ENCODE peak calls at places on chromosomes 4 and X, in eight cellular contexts. M is GM23338, O is transverse colon, D is upper lobe of left lung, U is K562, K is HepG2, X is HCT116, Y is breast epithelium. V is an unnamed sample. For H3K4me1, the result is how much of the 10 kb centered on the place peaks cover.

GRCh38 chr4:52842788-52843187 is 19.3 kb upstream of the RASL11B start:
- DNase-seq in M (no peak), O (no peak), D (no peak), U (no peak), K (no peak), X (no peak), Y (no peak), V (no peak)

GRCh38 chrX:90617710-90618325 is 696.1 kb downstream of the TGIF2LX start:
- DNase-seq in M (no peak), O (no peak), D (no peak), U (no peak), K (no peak), X (no peak), Y (no peak), V (no peak)

GRCh38 chrX:10086683-10087082 is 70.1 kb upstream of the CLCN4 start:
- DNase-seq in M (no peak), O (no peak), D (no peak), U (no peak), K (no peak), X (no peak), Y (no peak), V (no peak)

GRCh38 chr4:175298119-175298518 is 380.0 kb downstream of the ADAM29 start:
- DNase-seq in M (no peak), O (no peak), D (no peak), U (no peak), K (no peak), X (no peak), Y (no peak), V (no peak)

GRCh38 chrX:101925733-101926132 is 6.1 kb downstream of the ZMAT1 start:
- DNase-seq in M (no peak), O (no peak), D (no peak), U (no peak), K (no peak), X (no peak), Y (no peak), V (no peak)

GRCh38 chr4:98993419-98994071 is 2.0 kb upstream of the METAP1 start:
- DNase-seq in M (no peak), O (no peak), D (no peak), U (no peak), K (no peak), X (no peak), Y (no peak), V (no peak)

GRCh38 chrX:111823068-111823467 is 52.9 kb upstream of the TRPC5OS start:
- DNase-seq in M (peak), O (no peak), D (no peak), U (peak), K (no peak), X (no peak), Y (no peak), V (peak)

GRCh38 chr4:98566491-98567008 is 91.9 kb downstream of the TSPAN5 start:
- DNase-seq in M (no peak), O (no peak), D (no peak), U (no peak), K (no peak), X (no peak), Y (no peak), V (no peak)

GRCh38 chr4:19026281-19026680 is 1004.7 kb upstream of the LCORL start:
- DNase-seq in M (no peak), O (no peak), D (peak), U (no peak), K (no peak), X (no peak), Y (no peak), V (no peak)

GRCh38 chrX:118117069-118117405 is 427 bp upstream of the KLHL13 start:
- DNase-seq in M (no peak), O (no peak), D (no peak), U (no peak), K (no peak), X (no peak), Y (no peak), V (no peak)

GRCh38 chr4:86357608-86358007 is 2.2 kb downstream of the MAPK10 start:
- DNase-seq in M (no peak), O (no peak), D (no peak), U (no peak), K (no peak), X (no peak), Y (no peak), V (no peak)

GRCh38 chr4:110854021-110854678 is 231.3 kb upstream of the PITX2 start:
- DNase-seq in M (no peak), O (peak), D (no peak), U (no peak), K (no peak), X (no peak), Y (no peak), V (peak)

GRCh38 chrX:120452131-120452530 is 17.0 kb downstream of the LAMP2 start:
- DNase-seq in M (peak), O (no peak), D (no peak), U (no peak), K (peak), X (no peak), Y (no peak), V (no peak)

GRCh38 chrX:135389243-135389642 is 32.5 kb upstream of the SMIM10L2A start:
- DNase-seq in M (no peak), O (no peak), D (no peak), U (no peak), K (no peak), X (no peak), Y (no peak), V (no peak)

GRCh38 chrX:132022863-132023116 is 312 bp upstream of the STK26 start:
- DNase-seq in M (no peak), O (no peak), D (no peak), U (no peak), K (no peak), X (no peak), Y (no peak), V (no peak)

GRCh38 chr4:19776929-19777328 is 474.8 kb upstream of the SLIT2 start:
- DNase-seq in M (no peak), O (no peak), D (no peak), U (no peak), K (no peak), X (no peak), Y (no peak), V (peak)

GRCh38 chrX:69551421-69552009 is 47.4 kb downstream of the NALF2 start:
- DNase-seq in M (no peak), O (no peak), D (no peak), U (no peak), K (peak), X (no peak), Y (no peak), V (no peak)

GRCh38 chrX:4825550-4825949 is 1112.1 kb upstream of the PRKX start:
- DNase-seq in M (no peak), O (no peak), D (no peak), U (no peak), K (no peak), X (no peak), Y (no peak), V (no peak)

GRCh38 chrX:121298499-121298898 is 251.1 kb downstream of the GLUD2 start:
- DNase-seq in M (no peak), O (no peak), D (no peak), U (no peak), K (no peak), X (no peak), Y (no peak), V (no peak)

GRCh38 chr4:163548481-163549243 is 54.2 kb downstream of the TMA16 start:
- DNase-seq in M (peak), O (no peak), D (no peak), U (peak), K (peak), X (no peak), Y (no peak), V (no peak)

GRCh38 chr4:123102897-123103489 is 180.6 kb upstream of the NUDT6 start:
- DNase-seq in M (peak), O (no peak), D (no peak), U (peak), K (peak), X (peak), Y (no peak), V (no peak)

GRCh38 chrX:103734125-103734760 is 23.5 kb downstream of the TMEM31 start:
- DNase-seq in M (no peak), O (no peak), D (no peak), U (no peak), K (no peak), X (no peak), Y (no peak), V (no peak)

GRCh38 chr4:16329132-16329796 is 103.0 kb upstream of the TAPT1 start:
- DNase-seq in M (no peak), O (no peak), D (no peak), U (no peak), K (no peak), X (no peak), Y (no peak), V (no peak)

GRCh38 chrX:102154900-102155805 is 624 bp downstream of the BEX5 start:
- DNase-seq in M (peak), O (peak), D (peak), U (no peak), K (no peak), X (no peak), Y (no peak), V (no peak)

GRCh38 chr4:165879581-165879980 is 6.5 kb downstream of the TLL1 start:
- DNase-seq in M (no peak), O (no peak), D (no peak), U (no peak), K (no peak), X (no peak), Y (no peak), V (no peak)

GRCh38 chrX:140525448-140525847 is 20.6 kb upstream of the SOX3 start:
- DNase-seq in M (peak), O (no peak), D (no peak), U (no peak), K (no peak), X (no peak), Y (no peak), V (no peak)

GRCh38 chr4:17707671-17708070 is 73.8 kb downstream of the FAM184B start:
- DNase-seq in M (no peak), O (no peak), D (no peak), U (no peak), K (no peak), X (no peak), Y (no peak), V (no peak)

GRCh38 chr4:65175585-65175984 is 494.7 kb downstream of the EPHA5 start:
- DNase-seq in M (no peak), O (no peak), D (no peak), U (no peak), K (no peak), X (no peak), Y (no peak), V (no peak)

GRCh38 chrX:43317378-43317777 is 338.7 kb upstream of the MAOA start:
- DNase-seq in M (no peak), O (no peak), D (no peak), U (no peak), K (no peak), X (no peak), Y (no peak), V (no peak)

GRCh38 chr4:73943555-73943954 is 38.3 kb downstream of the PF4 start:
- DNase-seq in M (peak), O (no peak), D (no peak), U (no peak), K (no peak), X (no peak), Y (no peak), V (no peak)

GRCh38 chrX:70133303-70134115 is at the start of gene IGBP1:
- DNase-seq in M (peak), O (peak), D (peak), U (peak), K (peak), X (peak), Y (peak), V (peak)

GRCh38 chr4:87030606-87031441 is 96.0 kb downstream of the AFF1 start:
- DNase-seq in M (peak), O (no peak), D (no peak), U (no peak), K (no peak), X (no peak), Y (no peak), V (no peak)

GRCh38 chrX:9482408-9482807 is 17.6 kb downstream of the TBL1X start:
- DNase-seq in M (no peak), O (no peak), D (no peak), U (no peak), K (no peak), X (no peak), Y (no peak), V (no peak)

GRCh38 chr4:120921456-120922389 is 803 bp downstream of the PRDM5 start:
- DNase-seq in M (peak), O (peak), D (peak), U (no peak), K (no peak), X (no peak), Y (peak), V (no peak)

GRCh38 chr4:176467011-176467410 is 147.2 kb downstream of the SPCS3 start:
- DNase-seq in M (no peak), O (no peak), D (no peak), U (no peak), K (no peak), X (no peak), Y (no peak), V (no peak)

GRCh38 chrX:139816204-139816603 is 108.2 kb upstream of the MCF2 start:
- DNase-seq in M (no peak), O (no peak), D (no peak), U (no peak), K (no peak), X (no peak), Y (no peak), V (no peak)

GRCh38 chrX:9874483-9874882 is 88.3 kb downstream of the SHROOM2 start:
- DNase-seq in M (no peak), O (no peak), D (no peak), U (no peak), K (no peak), X (no peak), Y (no peak), V (no peak)

GRCh38 chr4:183153190-183153916 is 54.3 kb downstream of the WWC2 start:
- DNase-seq in M (peak), O (no peak), D (no peak), U (no peak), K (no peak), X (no peak), Y (no peak), V (no peak)

GRCh38 chr4:176898791-176899190 is 106.1 kb upstream of the VEGFC start:
- DNase-seq in M (no peak), O (no peak), D (no peak), U (no peak), K (no peak), X (no peak), Y (no peak), V (no peak)

GRCh38 chr4:159697322-159698283 is 594.7 kb downstream of the RAPGEF2 start:
- DNase-seq in M (no peak), O (no peak), D (no peak), U (no peak), K (no peak), X (no peak), Y (no peak), V (no peak)

DNA sequence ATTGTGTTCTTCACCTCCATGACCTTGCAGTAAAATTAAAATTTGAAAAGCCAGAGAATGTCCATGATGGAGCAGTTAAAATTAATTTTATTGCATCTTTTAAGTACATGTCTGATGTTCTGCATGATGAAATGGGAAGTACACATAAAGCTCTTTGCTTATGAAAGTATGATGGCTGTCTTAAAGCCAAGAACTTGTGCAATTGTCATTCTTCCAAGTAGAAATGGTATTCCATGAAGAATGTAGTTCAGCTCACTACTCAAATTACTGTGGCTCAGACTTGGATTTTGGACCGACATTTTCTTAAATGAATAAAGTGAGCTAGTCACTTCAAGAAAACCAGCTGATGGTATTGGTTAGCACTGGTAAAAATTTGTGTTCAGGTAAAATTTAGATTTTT is 161.7 kb upstream of the CXCL13 start:
- DNase-seq in M (no peak), O (no peak), D (no peak), U (no peak), K (no peak), X (no peak), Y (no peak), V (no peak)
- TF ChIP-seq POLR2AphosphoS5 in M (no peak), O (no peak), D (no peak), U (no peak), K (no peak), X (no peak), Y (no peak), V (no peak)

DNA sequence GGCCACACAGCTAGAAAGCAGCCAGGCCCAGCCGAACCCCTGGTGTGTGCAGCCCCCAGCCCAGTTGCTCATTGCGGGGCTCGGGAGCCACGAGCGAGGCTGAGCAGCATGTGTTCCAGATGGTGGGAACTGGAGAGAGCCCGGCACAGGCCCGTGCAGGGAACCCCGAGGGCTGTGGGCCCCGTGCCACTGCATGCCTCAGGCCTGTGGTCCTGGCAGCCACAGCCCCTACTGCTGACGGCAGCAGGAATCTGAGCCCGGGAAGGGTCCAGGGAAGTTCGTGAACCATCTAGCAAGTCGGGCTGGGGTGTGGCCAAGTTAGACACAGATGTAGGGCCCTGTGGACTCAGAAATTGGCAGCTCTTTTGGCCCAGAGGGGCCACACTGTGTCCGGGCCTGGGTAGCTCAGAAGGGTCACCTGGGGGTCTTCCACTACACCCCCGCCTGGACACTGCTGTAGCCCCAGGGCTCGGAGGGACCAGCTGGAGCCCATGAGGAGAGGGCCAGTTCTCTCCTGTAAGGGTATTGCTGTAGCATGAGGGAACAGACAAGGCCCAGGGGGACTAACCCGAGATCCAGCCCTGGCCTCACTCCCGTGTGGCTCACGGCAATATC is 12.1 kb downstream of the HTRA3 start:
- DNase-seq in M (no peak), O (peak), D (no peak), U (no peak), K (no peak), X (no peak), Y (no peak), V (no peak)
- H3K4me1 ChIP-seq in M (under half), O (under half), D (under half), U (under half), K (under half), X (under half), Y (under half), V (under half)

GRCh38 chrX:13110427-13111324 is 66.3 kb upstream of the FAM9C start:
- DNase-seq in M (peak), O (peak), D (peak), U (no peak), K (no peak), X (peak), Y (no peak), V (no peak)
- TF ChIP-seq POLR2AphosphoS5 in M (no peak), O (no peak), D (no peak), U (no peak), K (no peak), X (no peak), Y (no peak), V (no peak)

GRCh38 chr4:101961144-101961543 is 170.6 kb downstream of the BANK1 start:
- DNase-seq in M (no peak), O (no peak), D (peak), U (no peak), K (no peak), X (peak), Y (no peak), V (no peak)

GRCh38 chr4:101960431-101960830 is 169.9 kb downstream of the BANK1 start:
- DNase-seq in M (no peak), O (no peak), D (no peak), U (no peak), K (no peak), X (no peak), Y (no peak), V (no peak)

GRCh38 chr4:101956068-101956805 is 165.7 kb downstream of the BANK1 start:
- DNase-seq in M (no peak), O (no peak), D (no peak), U (no peak), K (no peak), X (no peak), Y (no peak), V (no peak)

GRCh38 chr4:101954975-101955678 is 164.6 kb downstream of the BANK1 start:
- DNase-seq in M (no peak), O (no peak), D (no peak), U (no peak), K (no peak), X (no peak), Y (no peak), V (no peak)

DNA sequence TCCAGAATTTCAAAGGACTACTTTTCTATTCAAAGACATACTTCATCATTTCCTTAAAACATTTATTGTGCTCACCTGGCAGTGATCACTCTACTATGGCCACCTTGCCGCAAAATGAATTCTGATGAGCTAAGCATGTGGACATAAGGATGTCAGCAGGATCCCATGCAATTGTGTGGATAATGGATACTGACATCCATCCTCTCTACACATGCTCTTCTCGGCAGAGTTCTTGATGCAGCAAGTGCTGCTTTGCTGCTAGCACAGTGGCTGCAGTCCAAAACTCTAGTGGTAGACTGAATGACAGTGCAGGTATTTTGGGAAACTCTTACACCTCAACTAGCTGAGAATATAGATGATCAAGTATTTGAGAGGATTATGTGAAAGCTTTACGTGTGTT is 168.0 kb downstream of the BANK1 start:
- DNase-seq in M (no peak), O (no peak), D (peak), U (no peak), K (no peak), X (no peak), Y (no peak), V (no peak)
- H3K4me1 ChIP-seq in M (under half), O (under half), D (under half), U (under half), K (under half), X (under half), Y (under half), V (under half)

GRCh38 chr4:147714575-147715401 is 17.1 kb upstream of the ARHGAP10 start:
- DNase-seq in M (no peak), O (peak), D (no peak), U (no peak), K (no peak), X (no peak), Y (peak), V (peak)
- TF ChIP-seq POLR2AphosphoS5 in M (no peak), O (no peak), D (no peak), U (no peak), K (no peak), X (no peak), Y (no peak), V (no peak)

GRCh38 chr4:155512069-155512468 is 135.3 kb upstream of the MAP9 start:
- DNase-seq in M (no peak), O (no peak), D (no peak), U (no peak), K (no peak), X (no peak), Y (no peak), V (no peak)

GRCh38 chr4:155514628-155515027 is 137.9 kb upstream of the MAP9 start:
- DNase-seq in M (no peak), O (no peak), D (no peak), U (no peak), K (no peak), X (no peak), Y (no peak), V (no peak)

GRCh38 chr4:155512812-155513211 is 136.0 kb upstream of the MAP9 start:
- DNase-seq in M (no peak), O (no peak), D (no peak), U (no peak), K (no peak), X (no peak), Y (no peak), V (no peak)

GRCh38 chr4:155510771-155511170 is 134.0 kb upstream of the MAP9 start:
- DNase-seq in M (no peak), O (no peak), D (no peak), U (no peak), K (no peak), X (no peak), Y (no peak), V (no peak)

GRCh38 chr4:155515444-155515843 is 138.7 kb upstream of the MAP9 start:
- DNase-seq in M (no peak), O (no peak), D (no peak), U (no peak), K (no peak), X (no peak), Y (no peak), V (no peak)
- H3K4me1 ChIP-seq in M (under half), O (under half), D (under half), U (under half), K (under half), X (under half), Y (under half), V (under half)

GRCh38 chr4:21130606-21131005 is 430.3 kb downstream of the PACRGL start:
- DNase-seq in M (no peak), O (no peak), D (no peak), U (no peak), K (no peak), X (no peak), Y (no peak), V (no peak)

GRCh38 chr4:21126113-21126512 is 425.9 kb downstream of the PACRGL start:
- DNase-seq in M (no peak), O (no peak), D (no peak), U (no peak), K (no peak), X (no peak), Y (no peak), V (no peak)
- TF ChIP-seq POLR2AphosphoS5 in M (no peak), O (no peak), D (no peak), U (no peak), K (no peak), X (no peak), Y (no peak), V (no peak)